ENCODE peak calls at places on chromosomes 2 and 18, in five cellular contexts. C is CD8-positive, alpha-beta memory T cell; Q is GM03348; Y is substantia nigra; O is left ventricle myocardium inferior. J is an unnamed sample.

GRCh38 chr2:235626658-235627057 is 132.8 kb downstream of the AGAP1 start:
- DNase-seq in Y (no peak), O (no peak), C (no peak), Q (no peak), J (no peak)

GRCh38 chr2:119240311-119241204 is 16.9 kb downstream of the STEAP3 start:
- DNase-seq in C (no peak), O (peak; percentile 64), Y (peak; percentile 83), Q (peak; percentile 87), J (peak; percentile 42)

GRCh38 chr2:48270209-48270608 is 259.7 kb upstream of the STON1 start:
- DNase-seq in O (no peak), Y (no peak), Q (no peak), C (no peak), J (no peak)

GRCh38 chr2:97745474-97746172 is 32.2 kb downstream of the ZAP70 start:
- DNase-seq in Y (no peak), Q (no peak), O (peak; percentile 7), C (peak; percentile 65), J (no peak)

GRCh38 chr18:47696870-47697269 is 233.6 kb downstream of the SMAD2 start:
- DNase-seq in O (no peak), Q (no peak), Y (no peak), C (no peak), J (no peak)

GRCh38 chr18:28204154-28204553 is 27.2 kb upstream of the CDH2 start:
- DNase-seq in Q (peak; percentile 79), Y (no peak), O (no peak), C (no peak), J (no peak)

GRCh38 chr2:227939271-227940027 is 68.0 kb downstream of the DAW1 start:
- DNase-seq in O (no peak), Q (peak; percentile 20), C (no peak), Y (peak; percentile 6), J (peak; percentile 80)

GRCh38 chr2:101704046-101704466 is 6.5 kb downstream of the MAP4K4 start:
- DNase-seq in C (peak; percentile 26), Y (peak; percentile 43), O (no peak), Q (peak; percentile 87), J (peak; percentile 49)

GRCh38 chr2:98830573-98831145 is 99.7 kb upstream of the MGAT4A start:
- DNase-seq in Y (no peak), O (no peak), C (no peak), Q (no peak), J (no peak)

GRCh38 chr2:170139276-170139967 is 38.5 kb upstream of the MYO3B start:
- DNase-seq in O (no peak), Y (no peak), Q (no peak), C (no peak), J (no peak)

GRCh38 chr18:8890957-8891464 is 185.7 kb downstream of the MTCL1 start:
- DNase-seq in C (no peak), Y (no peak), Q (peak; percentile 83), O (no peak), J (no peak)

GRCh38 chr2:112880081-112880531 is 30.9 kb upstream of the IL37 start:
- DNase-seq in C (no peak), Q (peak; percentile 64), Y (no peak), O (no peak), J (no peak)

GRCh38 chr2:83103602-83104001 is 1355.5 kb downstream of the SUCLG1 start:
- DNase-seq in O (no peak), Q (peak; percentile 56), C (no peak), Y (no peak), J (no peak)

GRCh38 chr18:42583197-42583776 is 532.2 kb downstream of the RIT2 start:
- DNase-seq in O (no peak), Y (no peak), C (no peak), Q (no peak), J (no peak)

GRCh38 chr2:36356990-36357505 is 1.5 kb downstream of the CRIM1 start:
- DNase-seq in Y (no peak), O (no peak), Q (no peak), C (no peak), J (peak; percentile 31)

GRCh38 chr2:206354129-206354528 is 79.7 kb downstream of the ZDBF2 start:
- DNase-seq in O (no peak), C (no peak), Q (no peak), Y (no peak), J (no peak)

GRCh38 chr2:98043101-98043500 is 43.9 kb upstream of the VWA3B start:
- DNase-seq in O (no peak), Q (no peak), C (no peak), Y (no peak), J (no peak)

GRCh38 chr2:28544405-28544914 is 48.6 kb downstream of the PLB1 start:
- DNase-seq in C (peak; percentile 36), Y (no peak), Q (no peak), O (no peak), J (no peak)

J was measured in midbrain.